ENCODE peak calls at places on chromosomes 1 and 21, in ten cellular contexts. One of them, this sample, is unnamed.

GRCh38 chr21:34702341-34702807 is 33.6 kb downstream of the CLIC6 start:
- DNase-seq in stimulated activated CD4-positive, alpha-beta T cell treated with anti-CD3 and anti-CD28 coated beads, Interleukin-2, amount 100 ng/mL, for 48 hours: no peak
- DNase-seq in globus pallidus: peak
- DNase-seq in nucleus accumbens: no peak
- DNase-seq in AG08395: peak
- DNase-seq in NCI-H1092 treated with DMSO at 0.1 percent for 48 hours: no peak
- DNase-seq in WTC11: no peak
- DNase-seq in ELR: peak
- DNase-seq in stimulated activated naive CD8-positive, alpha-beta T cell treated with anti-CD3 and anti-CD28 coated beads, Interleukin-15, amount 100 ng/mL, for 72 hours: no peak
- DNase-seq in GM23248: peak
- DNase-seq in this sample: peak

GRCh38 chr1:2225029-2225428 is 3.1 kb upstream of the SKI start:
- DNase-seq in GM23248: no peak
- DNase-seq in globus pallidus: no peak
- DNase-seq in AG08395: no peak
- DNase-seq in NCI-H1092 treated with DMSO at 0.1 percent for 48 hours: no peak
- DNase-seq in stimulated activated CD4-positive, alpha-beta T cell treated with anti-CD3 and anti-CD28 coated beads, Interleukin-2, amount 100 ng/mL, for 48 hours: no peak
- DNase-seq in WTC11: no peak
- DNase-seq in ELR: no peak
- DNase-seq in stimulated activated naive CD8-positive, alpha-beta T cell treated with anti-CD3 and anti-CD28 coated beads, Interleukin-15, amount 100 ng/mL, for 72 hours: no peak
- DNase-seq in nucleus accumbens: no peak
- DNase-seq in this sample: no peak

GRCh38 chr1:58460469-58460868 is 86.1 kb downstream of the OMA1 start:
- DNase-seq in WTC11: no peak
- DNase-seq in AG08395: no peak
- DNase-seq in nucleus accumbens: no peak
- DNase-seq in ELR: peak
- DNase-seq in NCI-H1092 treated with DMSO at 0.1 percent for 48 hours: no peak
- DNase-seq in globus pallidus: no peak
- DNase-seq in GM23248: peak
- DNase-seq in stimulated activated naive CD8-positive, alpha-beta T cell treated with anti-CD3 and anti-CD28 coated beads, Interleukin-15, amount 100 ng/mL, for 72 hours: no peak
- DNase-seq in stimulated activated CD4-positive, alpha-beta T cell treated with anti-CD3 and anti-CD28 coated beads, Interleukin-2, amount 100 ng/mL, for 48 hours: no peak
- DNase-seq in this sample: peak

GRCh38 chr1:7300893-7301292 is 470.2 kb upstream of the VAMP3 start:
- DNase-seq in globus pallidus: no peak
- DNase-seq in stimulated activated naive CD8-positive, alpha-beta T cell treated with anti-CD3 and anti-CD28 coated beads, Interleukin-15, amount 100 ng/mL, for 72 hours: no peak
- DNase-seq in WTC11: no peak
- DNase-seq in nucleus accumbens: no peak
- DNase-seq in ELR: peak
- DNase-seq in AG08395: peak
- DNase-seq in NCI-H1092 treated with DMSO at 0.1 percent for 48 hours: no peak
- DNase-seq in stimulated activated CD4-positive, alpha-beta T cell treated with anti-CD3 and anti-CD28 coated beads, Interleukin-2, amount 100 ng/mL, for 48 hours: no peak
- DNase-seq in GM23248: peak
- DNase-seq in this sample: peak

GRCh38 chr1:221979461-221980032 is 237.7 kb upstream of the DUSP10 start:
- DNase-seq in stimulated activated CD4-positive, alpha-beta T cell treated with anti-CD3 and anti-CD28 coated beads, Interleukin-2, amount 100 ng/mL, for 48 hours: no peak
- DNase-seq in stimulated activated naive CD8-positive, alpha-beta T cell treated with anti-CD3 and anti-CD28 coated beads, Interleukin-15, amount 100 ng/mL, for 72 hours: no peak
- DNase-seq in GM23248: peak
- DNase-seq in ELR: peak
- DNase-seq in AG08395: no peak
- DNase-seq in nucleus accumbens: no peak
- DNase-seq in WTC11: no peak
- DNase-seq in NCI-H1092 treated with DMSO at 0.1 percent for 48 hours: no peak
- DNase-seq in globus pallidus: no peak
- DNase-seq in this sample: no peak

GRCh38 chr21:16572032-16572431 is 842.2 kb downstream of the USP25 start:
- DNase-seq in GM23248: peak
- DNase-seq in ELR: peak
- DNase-seq in stimulated activated naive CD8-positive, alpha-beta T cell treated with anti-CD3 and anti-CD28 coated beads, Interleukin-15, amount 100 ng/mL, for 72 hours: no peak
- DNase-seq in WTC11: no peak
- DNase-seq in globus pallidus: no peak
- DNase-seq in AG08395: no peak
- DNase-seq in NCI-H1092 treated with DMSO at 0.1 percent for 48 hours: no peak
- DNase-seq in nucleus accumbens: no peak
- DNase-seq in stimulated activated CD4-positive, alpha-beta T cell treated with anti-CD3 and anti-CD28 coated beads, Interleukin-2, amount 100 ng/mL, for 48 hours: no peak
- DNase-seq in this sample: peak

GRCh38 chr1:61428146-61428545 is 296.8 kb downstream of the TM2D1 start:
- DNase-seq in globus pallidus: no peak
- DNase-seq in ELR: no peak
- DNase-seq in stimulated activated CD4-positive, alpha-beta T cell treated with anti-CD3 and anti-CD28 coated beads, Interleukin-2, amount 100 ng/mL, for 48 hours: no peak
- DNase-seq in nucleus accumbens: no peak
- DNase-seq in WTC11: no peak
- DNase-seq in GM23248: peak
- DNase-seq in NCI-H1092 treated with DMSO at 0.1 percent for 48 hours: no peak
- DNase-seq in AG08395: peak
- DNase-seq in stimulated activated naive CD8-positive, alpha-beta T cell treated with anti-CD3 and anti-CD28 coated beads, Interleukin-15, amount 100 ng/mL, for 72 hours: no peak
- DNase-seq in this sample: peak

GRCh38 chr1:39507230-39507928 is 15.9 kb downstream of the BMP8A start:
- DNase-seq in globus pallidus: no peak
- DNase-seq in stimulated activated CD4-positive, alpha-beta T cell treated with anti-CD3 and anti-CD28 coated beads, Interleukin-2, amount 100 ng/mL, for 48 hours: no peak
- DNase-seq in WTC11: peak
- DNase-seq in NCI-H1092 treated with DMSO at 0.1 percent for 48 hours: peak
- DNase-seq in stimulated activated naive CD8-positive, alpha-beta T cell treated with anti-CD3 and anti-CD28 coated beads, Interleukin-15, amount 100 ng/mL, for 72 hours: no peak
- DNase-seq in GM23248: peak
- DNase-seq in ELR: peak
- DNase-seq in AG08395: no peak
- DNase-seq in nucleus accumbens: no peak
- DNase-seq in this sample: no peak

GRCh38 chr1:184262119-184262518 is 124.7 kb upstream of the C1orf21 start:
- DNase-seq in ELR: no peak
- DNase-seq in stimulated activated CD4-positive, alpha-beta T cell treated with anti-CD3 and anti-CD28 coated beads, Interleukin-2, amount 100 ng/mL, for 48 hours: no peak
- DNase-seq in AG08395: no peak
- DNase-seq in GM23248: no peak
- DNase-seq in nucleus accumbens: no peak
- DNase-seq in globus pallidus: no peak
- DNase-seq in NCI-H1092 treated with DMSO at 0.1 percent for 48 hours: no peak
- DNase-seq in WTC11: no peak
- DNase-seq in stimulated activated naive CD8-positive, alpha-beta T cell treated with anti-CD3 and anti-CD28 coated beads, Interleukin-15, amount 100 ng/mL, for 72 hours: no peak
- DNase-seq in this sample: no peak

GRCh38 chr1:112673589-112674439 is 645 bp upstream of the MOV10 start:
- DNase-seq in WTC11: no peak
- DNase-seq in globus pallidus: peak
- DNase-seq in AG08395: peak
- DNase-seq in NCI-H1092 treated with DMSO at 0.1 percent for 48 hours: peak
- DNase-seq in ELR: peak
- DNase-seq in GM23248: peak
- DNase-seq in stimulated activated CD4-positive, alpha-beta T cell treated with anti-CD3 and anti-CD28 coated beads, Interleukin-2, amount 100 ng/mL, for 48 hours: no peak
- DNase-seq in stimulated activated naive CD8-positive, alpha-beta T cell treated with anti-CD3 and anti-CD28 coated beads, Interleukin-15, amount 100 ng/mL, for 72 hours: no peak
- DNase-seq in nucleus accumbens: no peak
- DNase-seq in this sample: peak

GRCh38 chr1:185776521-185776920 is 42.3 kb downstream of the HMCN1 start:
- DNase-seq in AG08395: no peak
- DNase-seq in globus pallidus: no peak
- DNase-seq in WTC11: no peak
- DNase-seq in stimulated activated naive CD8-positive, alpha-beta T cell treated with anti-CD3 and anti-CD28 coated beads, Interleukin-15, amount 100 ng/mL, for 72 hours: no peak
- DNase-seq in ELR: no peak
- DNase-seq in stimulated activated CD4-positive, alpha-beta T cell treated with anti-CD3 and anti-CD28 coated beads, Interleukin-2, amount 100 ng/mL, for 48 hours: no peak
- DNase-seq in GM23248: no peak
- DNase-seq in NCI-H1092 treated with DMSO at 0.1 percent for 48 hours: no peak
- DNase-seq in nucleus accumbens: no peak
- DNase-seq in this sample: peak

GRCh38 chr1:21961799-21962198 is 15.0 kb upstream of the CELA3B start:
- DNase-seq in WTC11: no peak
- DNase-seq in nucleus accumbens: no peak
- DNase-seq in NCI-H1092 treated with DMSO at 0.1 percent for 48 hours: no peak
- DNase-seq in stimulated activated CD4-positive, alpha-beta T cell treated with anti-CD3 and anti-CD28 coated beads, Interleukin-2, amount 100 ng/mL, for 48 hours: no peak
- DNase-seq in globus pallidus: no peak
- DNase-seq in stimulated activated naive CD8-positive, alpha-beta T cell treated with anti-CD3 and anti-CD28 coated beads, Interleukin-15, amount 100 ng/mL, for 72 hours: no peak
- DNase-seq in GM23248: no peak
- DNase-seq in ELR: no peak
- DNase-seq in AG08395: no peak
- DNase-seq in this sample: no peak

GRCh38 chr21:38032402-38032801 is 116.1 kb upstream of the KCNJ6 start:
- DNase-seq in ELR: no peak
- DNase-seq in nucleus accumbens: no peak
- DNase-seq in stimulated activated CD4-positive, alpha-beta T cell treated with anti-CD3 and anti-CD28 coated beads, Interleukin-2, amount 100 ng/mL, for 48 hours: no peak
- DNase-seq in globus pallidus: no peak
- DNase-seq in WTC11: no peak
- DNase-seq in NCI-H1092 treated with DMSO at 0.1 percent for 48 hours: no peak
- DNase-seq in GM23248: no peak
- DNase-seq in stimulated activated naive CD8-positive, alpha-beta T cell treated with anti-CD3 and anti-CD28 coated beads, Interleukin-15, amount 100 ng/mL, for 72 hours: no peak
- DNase-seq in AG08395: no peak
- DNase-seq in this sample: no peak

GRCh38 chr1:204331275-204331674 is 28.5 kb downstream of the PLEKHA6 start:
- DNase-seq in stimulated activated CD4-positive, alpha-beta T cell treated with anti-CD3 and anti-CD28 coated beads, Interleukin-2, amount 100 ng/mL, for 48 hours: no peak
- DNase-seq in WTC11: no peak
- DNase-seq in GM23248: no peak
- DNase-seq in ELR: no peak
- DNase-seq in nucleus accumbens: no peak
- DNase-seq in globus pallidus: no peak
- DNase-seq in NCI-H1092 treated with DMSO at 0.1 percent for 48 hours: no peak
- DNase-seq in stimulated activated naive CD8-positive, alpha-beta T cell treated with anti-CD3 and anti-CD28 coated beads, Interleukin-15, amount 100 ng/mL, for 72 hours: no peak
- DNase-seq in AG08395: no peak
- DNase-seq in this sample: no peak

GRCh38 chr1:215473943-215474342 is 93.2 kb upstream of the KCTD3 start:
- DNase-seq in nucleus accumbens: no peak
- DNase-seq in AG08395: peak
- DNase-seq in stimulated activated naive CD8-positive, alpha-beta T cell treated with anti-CD3 and anti-CD28 coated beads, Interleukin-15, amount 100 ng/mL, for 72 hours: no peak
- DNase-seq in globus pallidus: no peak
- DNase-seq in GM23248: peak
- DNase-seq in WTC11: no peak
- DNase-seq in NCI-H1092 treated with DMSO at 0.1 percent for 48 hours: no peak
- DNase-seq in ELR: no peak
- DNase-seq in stimulated activated CD4-positive, alpha-beta T cell treated with anti-CD3 and anti-CD28 coated beads, Interleukin-2, amount 100 ng/mL, for 48 hours: no peak
- DNase-seq in this sample: peak

GRCh38 chr1:115251856-115252255 is 86.2 kb downstream of the NGF start:
- DNase-seq in GM23248: peak
- DNase-seq in NCI-H1092 treated with DMSO at 0.1 percent for 48 hours: no peak
- DNase-seq in stimulated activated CD4-positive, alpha-beta T cell treated with anti-CD3 and anti-CD28 coated beads, Interleukin-2, amount 100 ng/mL, for 48 hours: no peak
- DNase-seq in globus pallidus: no peak
- DNase-seq in ELR: peak
- DNase-seq in WTC11: no peak
- DNase-seq in AG08395: peak
- DNase-seq in nucleus accumbens: no peak
- DNase-seq in stimulated activated naive CD8-positive, alpha-beta T cell treated with anti-CD3 and anti-CD28 coated beads, Interleukin-15, amount 100 ng/mL, for 72 hours: no peak
- DNase-seq in this sample: peak

GRCh38 chr1:202998836-202999750 is 8.1 kb upstream of the TMEM183A start:
- DNase-seq in GM23248: peak
- DNase-seq in stimulated activated CD4-positive, alpha-beta T cell treated with anti-CD3 and anti-CD28 coated beads, Interleukin-2, amount 100 ng/mL, for 48 hours: peak
- DNase-seq in stimulated activated naive CD8-positive, alpha-beta T cell treated with anti-CD3 and anti-CD28 coated beads, Interleukin-15, amount 100 ng/mL, for 72 hours: peak
- DNase-seq in WTC11: peak
- DNase-seq in ELR: peak
- DNase-seq in nucleus accumbens: no peak
- DNase-seq in globus pallidus: peak
- DNase-seq in NCI-H1092 treated with DMSO at 0.1 percent for 48 hours: peak
- DNase-seq in AG08395: peak
- DNase-seq in this sample: peak

GRCh38 chr1:158055854-158056253 is 62.4 kb downstream of the KIRREL1 start:
- DNase-seq in stimulated activated naive CD8-positive, alpha-beta T cell treated with anti-CD3 and anti-CD28 coated beads, Interleukin-15, amount 100 ng/mL, for 72 hours: no peak
- DNase-seq in NCI-H1092 treated with DMSO at 0.1 percent for 48 hours: no peak
- DNase-seq in stimulated activated CD4-positive, alpha-beta T cell treated with anti-CD3 and anti-CD28 coated beads, Interleukin-2, amount 100 ng/mL, for 48 hours: no peak
- DNase-seq in nucleus accumbens: no peak
- DNase-seq in WTC11: no peak
- DNase-seq in GM23248: no peak
- DNase-seq in AG08395: no peak
- DNase-seq in ELR: no peak
- DNase-seq in globus pallidus: no peak
- DNase-seq in this sample: no peak

GRCh38 chr1:214165850-214166374 is 115.0 kb upstream of the SMYD2 start:
- DNase-seq in globus pallidus: no peak
- DNase-seq in WTC11: no peak
- DNase-seq in GM23248: no peak
- DNase-seq in stimulated activated naive CD8-positive, alpha-beta T cell treated with anti-CD3 and anti-CD28 coated beads, Interleukin-15, amount 100 ng/mL, for 72 hours: no peak
- DNase-seq in NCI-H1092 treated with DMSO at 0.1 percent for 48 hours: no peak
- DNase-seq in AG08395: no peak
- DNase-seq in ELR: no peak
- DNase-seq in nucleus accumbens: no peak
- DNase-seq in stimulated activated CD4-positive, alpha-beta T cell treated with anti-CD3 and anti-CD28 coated beads, Interleukin-2, amount 100 ng/mL, for 48 hours: no peak
- DNase-seq in this sample: no peak

GRCh38 chr1:15994590-15995351 is 9.3 kb upstream of the SRARP start:
- DNase-seq in stimulated activated naive CD8-positive, alpha-beta T cell treated with anti-CD3 and anti-CD28 coated beads, Interleukin-15, amount 100 ng/mL, for 72 hours: peak
- DNase-seq in WTC11: peak
- DNase-seq in AG08395: peak
- DNase-seq in stimulated activated CD4-positive, alpha-beta T cell treated with anti-CD3 and anti-CD28 coated beads, Interleukin-2, amount 100 ng/mL, for 48 hours: peak
- DNase-seq in ELR: peak
- DNase-seq in globus pallidus: peak
- DNase-seq in GM23248: peak
- DNase-seq in NCI-H1092 treated with DMSO at 0.1 percent for 48 hours: peak
- DNase-seq in nucleus accumbens: peak
- DNase-seq in this sample: peak

GRCh38 chr1:117372863-117373412 is 5.7 kb downstream of the MAN1A2 start:
- DNase-seq in nucleus accumbens: no peak
- DNase-seq in stimulated activated naive CD8-positive, alpha-beta T cell treated with anti-CD3 and anti-CD28 coated beads, Interleukin-15, amount 100 ng/mL, for 72 hours: no peak
- DNase-seq in globus pallidus: no peak
- DNase-seq in WTC11: no peak
- DNase-seq in AG08395: no peak
- DNase-seq in ELR: peak
- DNase-seq in NCI-H1092 treated with DMSO at 0.1 percent for 48 hours: no peak
- DNase-seq in stimulated activated CD4-positive, alpha-beta T cell treated with anti-CD3 and anti-CD28 coated beads, Interleukin-2, amount 100 ng/mL, for 48 hours: no peak
- DNase-seq in GM23248: peak
- DNase-seq in this sample: no peak

GRCh38 chr1:3890389-3891328 is 9.4 kb downstream of the C1orf174 start:
- DNase-seq in WTC11: no peak
- DNase-seq in GM23248: no peak
- DNase-seq in globus pallidus: peak
- DNase-seq in nucleus accumbens: no peak
- DNase-seq in AG08395: no peak
- DNase-seq in stimulated activated CD4-positive, alpha-beta T cell treated with anti-CD3 and anti-CD28 coated beads, Interleukin-2, amount 100 ng/mL, for 48 hours: no peak
- DNase-seq in ELR: no peak
- DNase-seq in NCI-H1092 treated with DMSO at 0.1 percent for 48 hours: no peak
- DNase-seq in stimulated activated naive CD8-positive, alpha-beta T cell treated with anti-CD3 and anti-CD28 coated beads, Interleukin-15, amount 100 ng/mL, for 72 hours: no peak
- DNase-seq in this sample: no peak

GRCh38 chr1:39657923-39658485 is 13.9 kb downstream of the NT5C1A start:
- DNase-seq in stimulated activated CD4-positive, alpha-beta T cell treated with anti-CD3 and anti-CD28 coated beads, Interleukin-2, amount 100 ng/mL, for 48 hours: peak
- DNase-seq in WTC11: peak
- DNase-seq in GM23248: peak
- DNase-seq in nucleus accumbens: peak
- DNase-seq in ELR: peak
- DNase-seq in stimulated activated naive CD8-positive, alpha-beta T cell treated with anti-CD3 and anti-CD28 coated beads, Interleukin-15, amount 100 ng/mL, for 72 hours: peak
- DNase-seq in NCI-H1092 treated with DMSO at 0.1 percent for 48 hours: no peak
- DNase-seq in globus pallidus: peak
- DNase-seq in AG08395: peak
- DNase-seq in this sample: peak

GRCh38 chr1:175094626-175095025 is 27.0 kb downstream of the TNN start:
- DNase-seq in stimulated activated CD4-positive, alpha-beta T cell treated with anti-CD3 and anti-CD28 coated beads, Interleukin-2, amount 100 ng/mL, for 48 hours: no peak
- DNase-seq in globus pallidus: no peak
- DNase-seq in NCI-H1092 treated with DMSO at 0.1 percent for 48 hours: no peak
- DNase-seq in WTC11: no peak
- DNase-seq in nucleus accumbens: no peak
- DNase-seq in stimulated activated naive CD8-positive, alpha-beta T cell treated with anti-CD3 and anti-CD28 coated beads, Interleukin-15, amount 100 ng/mL, for 72 hours: no peak
- DNase-seq in AG08395: no peak
- DNase-seq in GM23248: no peak
- DNase-seq in ELR: no peak
- DNase-seq in this sample: no peak

GRCh38 chr1:64072089-64072835 is 131.2 kb upstream of the UBE2U start:
- DNase-seq in nucleus accumbens: no peak
- DNase-seq in AG08395: no peak
- DNase-seq in NCI-H1092 treated with DMSO at 0.1 percent for 48 hours: peak
- DNase-seq in WTC11: no peak
- DNase-seq in GM23248: peak
- DNase-seq in ELR: peak
- DNase-seq in stimulated activated naive CD8-positive, alpha-beta T cell treated with anti-CD3 and anti-CD28 coated beads, Interleukin-15, amount 100 ng/mL, for 72 hours: no peak
- DNase-seq in stimulated activated CD4-positive, alpha-beta T cell treated with anti-CD3 and anti-CD28 coated beads, Interleukin-2, amount 100 ng/mL, for 48 hours: no peak
- DNase-seq in globus pallidus: no peak
- DNase-seq in this sample: peak

GRCh38 chr21:26892151-26892550 is 46.9 kb upstream of the ADAMTS1 start:
- DNase-seq in GM23248: no peak
- DNase-seq in stimulated activated naive CD8-positive, alpha-beta T cell treated with anti-CD3 and anti-CD28 coated beads, Interleukin-15, amount 100 ng/mL, for 72 hours: no peak
- DNase-seq in ELR: no peak
- DNase-seq in nucleus accumbens: no peak
- DNase-seq in WTC11: no peak
- DNase-seq in NCI-H1092 treated with DMSO at 0.1 percent for 48 hours: no peak
- DNase-seq in AG08395: no peak
- DNase-seq in stimulated activated CD4-positive, alpha-beta T cell treated with anti-CD3 and anti-CD28 coated beads, Interleukin-2, amount 100 ng/mL, for 48 hours: no peak
- DNase-seq in globus pallidus: no peak
- DNase-seq in this sample: peak

GRCh38 chr1:232380131-232380530 is 249.8 kb downstream of the SIPA1L2 start:
- DNase-seq in globus pallidus: no peak
- DNase-seq in nucleus accumbens: no peak
- DNase-seq in WTC11: no peak
- DNase-seq in NCI-H1092 treated with DMSO at 0.1 percent for 48 hours: no peak
- DNase-seq in stimulated activated naive CD8-positive, alpha-beta T cell treated with anti-CD3 and anti-CD28 coated beads, Interleukin-15, amount 100 ng/mL, for 72 hours: no peak
- DNase-seq in stimulated activated CD4-positive, alpha-beta T cell treated with anti-CD3 and anti-CD28 coated beads, Interleukin-2, amount 100 ng/mL, for 48 hours: no peak
- DNase-seq in GM23248: no peak
- DNase-seq in ELR: no peak
- DNase-seq in AG08395: no peak
- DNase-seq in this sample: no peak

GRCh38 chr1:232471250-232471649 is 158.7 kb downstream of the SIPA1L2 start:
- DNase-seq in WTC11: no peak
- DNase-seq in AG08395: no peak
- DNase-seq in stimulated activated naive CD8-positive, alpha-beta T cell treated with anti-CD3 and anti-CD28 coated beads, Interleukin-15, amount 100 ng/mL, for 72 hours: no peak
- DNase-seq in nucleus accumbens: no peak
- DNase-seq in ELR: peak
- DNase-seq in stimulated activated CD4-positive, alpha-beta T cell treated with anti-CD3 and anti-CD28 coated beads, Interleukin-2, amount 100 ng/mL, for 48 hours: no peak
- DNase-seq in GM23248: no peak
- DNase-seq in globus pallidus: no peak
- DNase-seq in NCI-H1092 treated with DMSO at 0.1 percent for 48 hours: no peak
- DNase-seq in this sample: no peak